ENCODE peak calls at places on chromosomes 12 and 14, in seven cellular contexts. One of them, this sample, is unnamed.

GRCh38 chr12:69988601-69989194 is 163.7 kb downstream of the MYRFL start:
- DNase-seq in fibroblast of the aortic adventitia: peak
- DNase-seq in activated naive CD4-positive, alpha-beta T cell: no peak
- DNase-seq in NCI-H1092 treated with DMSO at 0.1 percent for 48 hours: no peak
- DNase-seq in neural crest cell: no peak
- DNase-seq in epithelial cell of proximal tubule: no peak
- DNase-seq in activated CD4-positive, alpha-beta T cell treated with anti-CD3 and anti-CD28 coated beads, Interleukin-2, amount 50 U/mL, for 4 hours: no peak
- DNase-seq in this sample: no peak

GRCh38 chr14:34971801-34972200 is 11.0 kb upstream of the SRP54 start:
- DNase-seq in fibroblast of the aortic adventitia: no peak
- DNase-seq in epithelial cell of proximal tubule: peak
- DNase-seq in activated CD4-positive, alpha-beta T cell treated with anti-CD3 and anti-CD28 coated beads, Interleukin-2, amount 50 U/mL, for 4 hours: no peak
- DNase-seq in NCI-H1092 treated with DMSO at 0.1 percent for 48 hours: no peak
- DNase-seq in activated naive CD4-positive, alpha-beta T cell: no peak
- DNase-seq in neural crest cell: no peak
- DNase-seq in this sample: no peak

GRCh38 chr12:71469235-71469873 is 29.8 kb downstream of the LGR5 start:
- DNase-seq in activated naive CD4-positive, alpha-beta T cell: no peak
- DNase-seq in epithelial cell of proximal tubule: no peak
- DNase-seq in fibroblast of the aortic adventitia: peak
- DNase-seq in NCI-H1092 treated with DMSO at 0.1 percent for 48 hours: no peak
- DNase-seq in neural crest cell: no peak
- DNase-seq in activated CD4-positive, alpha-beta T cell treated with anti-CD3 and anti-CD28 coated beads, Interleukin-2, amount 50 U/mL, for 4 hours: no peak
- DNase-seq in this sample: no peak

GRCh38 chr12:106583578-106584103 is 837 bp downstream of the RFX4 start:
- DNase-seq in neural crest cell: peak
- DNase-seq in activated CD4-positive, alpha-beta T cell treated with anti-CD3 and anti-CD28 coated beads, Interleukin-2, amount 50 U/mL, for 4 hours: no peak
- DNase-seq in activated naive CD4-positive, alpha-beta T cell: no peak
- DNase-seq in fibroblast of the aortic adventitia: peak
- DNase-seq in NCI-H1092 treated with DMSO at 0.1 percent for 48 hours: no peak
- DNase-seq in epithelial cell of proximal tubule: no peak
- DNase-seq in this sample: no peak

GRCh38 chr12:34393086-34393820 is 371.0 kb downstream of the ALG10 start:
- DNase-seq in activated CD4-positive, alpha-beta T cell treated with anti-CD3 and anti-CD28 coated beads, Interleukin-2, amount 50 U/mL, for 4 hours: no peak
- DNase-seq in activated naive CD4-positive, alpha-beta T cell: no peak
- DNase-seq in NCI-H1092 treated with DMSO at 0.1 percent for 48 hours: no peak
- DNase-seq in fibroblast of the aortic adventitia: no peak
- DNase-seq in epithelial cell of proximal tubule: no peak
- DNase-seq in neural crest cell: no peak
- DNase-seq in this sample: no peak

GRCh38 chr12:132055535-132056096 is 88.5 kb downstream of the DDX51 start:
- DNase-seq in activated naive CD4-positive, alpha-beta T cell: no peak
- DNase-seq in fibroblast of the aortic adventitia: no peak
- DNase-seq in NCI-H1092 treated with DMSO at 0.1 percent for 48 hours: no peak
- DNase-seq in activated CD4-positive, alpha-beta T cell treated with anti-CD3 and anti-CD28 coated beads, Interleukin-2, amount 50 U/mL, for 4 hours: no peak
- DNase-seq in neural crest cell: no peak
- DNase-seq in epithelial cell of proximal tubule: no peak
- DNase-seq in this sample: no peak

GRCh38 chr14:105862581-105863239 is 336.3 kb downstream of the TMEM121 start:
- DNase-seq in activated naive CD4-positive, alpha-beta T cell: no peak
- DNase-seq in epithelial cell of proximal tubule: no peak
- DNase-seq in neural crest cell: no peak
- DNase-seq in fibroblast of the aortic adventitia: no peak
- DNase-seq in activated CD4-positive, alpha-beta T cell treated with anti-CD3 and anti-CD28 coated beads, Interleukin-2, amount 50 U/mL, for 4 hours: no peak
- DNase-seq in NCI-H1092 treated with DMSO at 0.1 percent for 48 hours: no peak
- DNase-seq in this sample: no peak

GRCh38 chr12:116381744-116382455 is 104.4 kb upstream of the MED13L start:
- DNase-seq in epithelial cell of proximal tubule: peak
- DNase-seq in activated naive CD4-positive, alpha-beta T cell: no peak
- DNase-seq in activated CD4-positive, alpha-beta T cell treated with anti-CD3 and anti-CD28 coated beads, Interleukin-2, amount 50 U/mL, for 4 hours: no peak
- DNase-seq in neural crest cell: peak
- DNase-seq in NCI-H1092 treated with DMSO at 0.1 percent for 48 hours: no peak
- DNase-seq in fibroblast of the aortic adventitia: peak
- DNase-seq in this sample: no peak

GRCh38 chr14:76768201-76768656 is 7.0 kb downstream of the VASH1 start:
- DNase-seq in epithelial cell of proximal tubule: no peak
- DNase-seq in activated naive CD4-positive, alpha-beta T cell: no peak
- DNase-seq in neural crest cell: no peak
- DNase-seq in fibroblast of the aortic adventitia: no peak
- DNase-seq in NCI-H1092 treated with DMSO at 0.1 percent for 48 hours: no peak
- DNase-seq in activated CD4-positive, alpha-beta T cell treated with anti-CD3 and anti-CD28 coated beads, Interleukin-2, amount 50 U/mL, for 4 hours: peak
- DNase-seq in this sample: no peak

GRCh38 chr12:70255311-70255710 is 12.1 kb downstream of the CNOT2 start:
- DNase-seq in activated naive CD4-positive, alpha-beta T cell: no peak
- DNase-seq in neural crest cell: no peak
- DNase-seq in epithelial cell of proximal tubule: no peak
- DNase-seq in fibroblast of the aortic adventitia: peak
- DNase-seq in NCI-H1092 treated with DMSO at 0.1 percent for 48 hours: no peak
- DNase-seq in activated CD4-positive, alpha-beta T cell treated with anti-CD3 and anti-CD28 coated beads, Interleukin-2, amount 50 U/mL, for 4 hours: no peak
- DNase-seq in this sample: no peak

This sample was measured in NCI-H2029 treated with DMSO at 0.1 percent for 48 hours.